ENCODE peak calls at places on chromosomes 1 and 21, in five cellular contexts. D is lower lobe of right lung, I is choroid plexus epithelial cell, U is IMR-90, S is fibroblast of mammary gland. G is an unnamed sample.

GRCh38 chr1:56098956-56099355 is 480.4 kb downstream of the PLPP3 start:
- DNase-seq in D (no peak), I (no peak), U (peak; percentile 85), S (peak; percentile 98), G (peak; percentile 84)

GRCh38 chr1:201536542-201536941 is 2.4 kb upstream of the NAV1 start:
- DNase-seq in D (no peak), I (peak; percentile 66), U (peak; percentile 92), S (peak; percentile 92), G (peak; percentile 95)

GRCh38 chr1:43199093-43199726 is 27.1 kb downstream of the CFAP57 start:
- DNase-seq in D (no peak), I (no peak), U (no peak), S (no peak), G (no peak)

GRCh38 chr1:30416221-30416820 is 307.1 kb downstream of the MATN1 start:
- DNase-seq in D (no peak), I (no peak), U (no peak), S (no peak), G (no peak)

GRCh38 chr21:36627242-36627641 is 71.7 kb upstream of the SIM2 start:
- DNase-seq in D (no peak), I (peak; percentile 15), U (peak; percentile 41), S (peak; percentile 88), G (no peak)

GRCh38 chr1:233780049-233780448 is 124.4 kb upstream of the SLC35F3 start:
- DNase-seq in D (no peak), I (no peak), U (no peak), S (no peak), G (no peak)

GRCh38 chr1:245652660-245653427 is 498.1 kb downstream of the KIF26B start:
- DNase-seq in D (no peak), I (no peak), U (no peak), S (no peak), G (no peak)

GRCh38 chr1:15328785-15329480 is 80.8 kb upstream of the EFHD2 start:
- DNase-seq in D (peak; percentile 56), I (peak; percentile 89), U (peak; percentile 64), S (peak; percentile 79), G (peak; percentile 58)

GRCh38 chr1:23590058-23590783 is 30.9 kb upstream of the ID3 start:
- DNase-seq in D (no peak), I (no peak), U (peak; percentile 40), S (peak; percentile 20), G (peak; percentile 42)

GRCh38 chr1:162704673-162705424 is 72.6 kb downstream of the DDR2 start:
- DNase-seq in D (no peak), I (no peak), U (no peak), S (no peak), G (no peak)

GRCh38 chr1:147389532-147390184 is 147.2 kb downstream of the CHD1L start:
- DNase-seq in D (no peak), I (peak; percentile 79), U (peak; percentile 58), S (peak; percentile 62), G (peak; percentile 16)

GRCh38 chr1:160221089-160221488 is 15.9 kb downstream of the PEA15 start:
- DNase-seq in D (no peak), I (no peak), U (no peak), S (no peak), G (no peak)

GRCh38 chr1:54151013-54151412 is 1.8 kb downstream of the CDCP2 start:
- DNase-seq in D (no peak), I (no peak), U (no peak), S (no peak), G (no peak)

GRCh38 chr1:86207323-86207722 is 50.8 kb upstream of the COL24A1 start:
- DNase-seq in D (no peak), I (peak; percentile 55), U (peak; percentile 90), S (peak; percentile 88), G (peak; percentile 86)

GRCh38 chr21:42146251-42146805 is 72.6 kb upstream of the ABCG1 start:
- DNase-seq in D (no peak), I (no peak), U (no peak), S (no peak), G (no peak)

GRCh38 chr21:32411366-32412161 is 942 bp upstream of the EVA1C start:
- DNase-seq in D (peak; percentile 95), I (peak; percentile 70), U (peak; percentile 38), S (peak; percentile 77), G (peak; percentile 68)

GRCh38 chr1:62385923-62386322 is 50.9 kb upstream of the USP1 start:
- DNase-seq in D (no peak), I (no peak), U (no peak), S (no peak), G (no peak)

GRCh38 chr1:62382581-62382980 is 54.3 kb upstream of the USP1 start:
- DNase-seq in D (no peak), I (no peak), U (no peak), S (no peak), G (no peak)

GRCh38 chr1:62384276-62385005 is 52.4 kb upstream of the USP1 start:
- DNase-seq in D (no peak), I (peak; percentile 94), U (peak; percentile 86), S (peak; percentile 94), G (peak; percentile 88)

GRCh38 chr1:62386351-62387121 is 50.3 kb upstream of the USP1 start:
- DNase-seq in D (no peak), I (peak; percentile 39), U (no peak), S (peak; percentile 10), G (peak; percentile 13)

DNA sequence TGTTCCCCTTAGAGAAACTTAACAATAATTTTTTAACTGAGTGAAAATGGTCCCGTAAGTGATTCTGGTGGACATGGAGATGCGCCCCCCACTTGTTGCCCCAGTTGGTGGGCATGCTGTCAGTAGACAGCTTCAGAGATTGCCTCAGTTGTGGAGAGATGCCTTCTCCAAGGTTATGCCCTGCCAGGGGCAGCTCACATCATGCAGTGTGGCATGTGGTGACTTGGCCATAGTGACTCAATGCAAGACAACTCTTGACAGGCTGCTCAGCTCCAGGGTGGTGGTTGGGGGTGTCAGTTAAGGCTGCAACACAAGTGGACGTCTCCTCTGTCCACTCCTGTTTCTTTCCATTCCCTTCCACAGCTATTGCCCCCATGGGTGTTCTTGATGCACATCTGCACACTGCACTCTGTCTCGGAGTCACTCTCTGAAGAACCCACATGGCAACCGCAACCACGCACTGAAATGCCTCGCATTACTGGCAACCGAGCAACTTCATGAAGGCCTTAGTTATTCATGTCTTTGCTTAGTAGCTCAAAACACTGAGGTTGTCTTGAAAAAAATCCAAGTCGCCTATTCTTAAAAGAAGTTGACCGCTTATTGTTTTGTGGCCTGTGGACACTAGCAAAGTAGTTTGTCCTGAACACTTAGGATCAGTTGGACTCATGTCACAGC is 54.9 kb upstream of the USP1 start:
- DNase-seq in D (no peak), I (no peak), U (no peak), S (no peak), G (no peak)
- TF ChIP-seq CTCF in D (no peak), I (no peak), U (no peak), S (no peak), G (no peak)

GRCh38 chr21:45455321-45456013 is 50.5 kb downstream of the COL18A1 start:
- DNase-seq in D (no peak), I (no peak), U (peak; percentile 22), S (peak; percentile 42), G (no peak)
- H3K4me3 ChIP-seq in D (peak overlapping the region; percentile 47), I (peak overlapping the region; percentile 14), U (no peak overlapping the region), S (peak overlapping the region; percentile 13), G (no peak overlapping the region)

GRCh38 chr1:8817413-8818324 is at the start of gene RERE:
- DNase-seq in D (peak; percentile 91), I (peak; percentile 95), U (peak; percentile 91), S (peak; percentile 85), G (peak; percentile 96)
- TF ChIP-seq CTCF in D (no peak), I (no peak), U (peak; percentile 15), S (no peak), G (no peak)

GRCh38 chr1:77951328-77951727 is 27.5 kb downstream of the FUBP1 start:
- DNase-seq in D (no peak), I (no peak), U (no peak), S (no peak), G (no peak)
- H3K4me3 ChIP-seq in D (no peak overlapping the region), I (no peak overlapping the region), U (no peak overlapping the region), S (no peak overlapping the region), G (no peak overlapping the region)

GRCh38 chr1:155125511-155125945 is 2.1 kb upstream of the EFNA1 start:
- DNase-seq in D (no peak), I (peak; percentile 11), U (no peak), S (no peak), G (no peak)
- TF ChIP-seq CTCF in D (no peak), I (no peak), U (no peak), S (no peak), G (no peak)

GRCh38 chr21:14058566-14058965 is 152.2 kb downstream of the LIPI start:
- DNase-seq in D (peak; percentile 38), I (no peak), U (no peak), S (no peak), G (no peak)

GRCh38 chr21:14057313-14057712 is 153.4 kb downstream of the LIPI start:
- DNase-seq in D (no peak), I (no peak), U (no peak), S (no peak), G (no peak)

GRCh38 chr21:14054682-14055081 is 156.1 kb downstream of the LIPI start:
- DNase-seq in D (no peak), I (no peak), U (no peak), S (no peak), G (no peak)

DNA sequence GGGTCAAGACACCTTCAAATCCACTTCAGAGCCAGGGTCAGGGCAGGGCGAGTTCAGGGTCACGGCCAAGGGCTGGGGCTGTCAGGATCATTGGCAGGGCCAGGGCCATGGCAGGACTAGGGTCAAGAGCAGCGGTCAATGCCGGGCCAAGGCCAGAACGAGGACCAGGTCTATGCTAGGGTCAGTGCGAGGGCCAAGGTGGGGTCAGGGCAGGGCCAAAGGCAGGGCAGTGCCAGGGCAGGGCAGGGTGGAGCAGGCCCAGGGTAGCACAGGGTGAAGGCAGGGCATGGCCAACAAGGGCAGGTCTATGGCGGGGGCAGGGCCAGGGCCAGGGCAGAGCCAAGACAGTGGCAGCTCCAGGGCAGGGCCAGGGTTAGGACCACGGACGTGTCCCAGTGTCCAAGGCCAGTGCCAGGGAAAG is 154.0 kb downstream of the LIPI start:
- DNase-seq in D (no peak), I (no peak), U (no peak), S (no peak), G (no peak)
- H3K4me3 ChIP-seq in D (no peak overlapping the region), I (no peak overlapping the region), U (no peak overlapping the region), S (no peak overlapping the region), G (no peak overlapping the region)